ENCODE peak calls at places on chromosomes 5 and 9, in five cellular contexts. W, Y, U, Z and J are unnamed samples.

GRCh38 chr5:10635257-10635860 is 71.5 kb downstream of the ANKRD33B start:
- DNase-seq in Z (no peak), Y (peak; percentile 22), U (no peak), W (no peak), J (peak; percentile 77)

GRCh38 chr5:66989286-66989685 is 207.3 kb downstream of the CD180 start:
- DNase-seq in W (no peak), Z (no peak), Y (peak; percentile 27), U (no peak), J (peak; percentile 89)

GRCh38 chr9:120696551-120697230 is 17.6 kb downstream of the MEGF9 start:
- DNase-seq in Z (no peak), Y (no peak), U (no peak), W (no peak), J (peak; percentile 50)

GRCh38 chr9:125650271-125650737 is 56.7 kb downstream of the MAPKAP1 start:
- DNase-seq in U (no peak), Y (peak; percentile 67), W (no peak), Z (no peak), J (peak; percentile 91)

GRCh38 chr5:124981901-124982300 is 235.5 kb upstream of the ZNF608 start:
- DNase-seq in Z (no peak), Y (no peak), W (no peak), U (no peak), J (no peak)

GRCh38 chr5:143205386-143205785 is 198.1 kb downstream of the NR3C1 start:
- DNase-seq in U (no peak), W (no peak), Y (peak; percentile 89), Z (no peak), J (peak; percentile 98)

GRCh38 chr5:37696190-37697021 is 143.4 kb downstream of the GDNF start:
- DNase-seq in Z (no peak), U (no peak), W (no peak), Y (peak; percentile 37), J (peak; percentile 91)

GRCh38 chr9:125767349-125767748 is 20.2 kb downstream of the PBX3 start:
- DNase-seq in Y (no peak), U (no peak), Z (no peak), W (no peak), J (no peak)

GRCh38 chr9:84339951-84340350 is 607 bp downstream of the SLC28A3 start:
- DNase-seq in W (no peak), Y (no peak), Z (peak; percentile 28), U (no peak), J (peak; percentile 63)

GRCh38 chr5:56910123-56910951 is 941 bp downstream of the SETD9 start:
- DNase-seq in W (peak; percentile 46), Y (no peak), U (peak; percentile 62), Z (peak; percentile 53), J (no peak)

GRCh38 chr5:138696501-138696900 is 56.7 kb upstream of the CTNNA1 start:
- DNase-seq in W (no peak), Z (no peak), U (no peak), Y (peak; percentile 82), J (peak; percentile 85)

GRCh38 chr5:140011297-140011802 is 31.7 kb downstream of the NRG2 start:
- DNase-seq in U (no peak), Y (no peak), Z (peak; percentile 28), W (no peak), J (no peak)

DNA sequence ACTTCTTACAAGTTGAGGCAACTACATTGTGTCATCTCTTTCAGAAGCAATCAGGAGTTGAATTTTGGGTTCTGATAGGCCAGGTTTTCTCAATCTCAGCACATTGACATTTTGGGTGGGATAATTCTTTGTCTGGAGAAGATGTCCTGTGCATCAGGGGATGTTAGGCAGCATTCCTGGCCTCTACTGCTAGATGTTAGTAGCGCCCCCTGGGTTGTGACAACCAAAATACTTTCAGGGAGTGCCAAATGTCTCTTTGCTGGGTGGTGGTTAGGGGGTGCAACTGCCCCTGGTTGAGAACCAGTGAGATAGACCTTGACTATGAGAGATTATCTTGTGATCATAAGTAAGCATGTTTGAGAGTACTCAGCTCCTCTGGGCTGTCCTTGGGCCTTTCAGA is 164.3 kb upstream of the KLF9 start:
- DNase-seq in U (no peak), W (no peak), Y (no peak), Z (no peak), J (no peak)
- TF ChIP-seq CTCF in U (no peak), W (no peak), Y (no peak), Z (no peak), J (no peak)

GRCh38 chr5:134539732-134540131 is 14.3 kb downstream of the JADE2 start:
- DNase-seq in U (no peak), Z (no peak), Y (no peak), W (no peak), J (no peak)
- H3K4me1 ChIP-seq in U (peaks cover 2% of the 10 kb centered on the region), Z (peaks cover 62% of the 10 kb centered on the region), Y (no peaks in the 10 kb centered on the region), W (no peaks in the 10 kb centered on the region), J (no peaks in the 10 kb centered on the region)

DNA sequence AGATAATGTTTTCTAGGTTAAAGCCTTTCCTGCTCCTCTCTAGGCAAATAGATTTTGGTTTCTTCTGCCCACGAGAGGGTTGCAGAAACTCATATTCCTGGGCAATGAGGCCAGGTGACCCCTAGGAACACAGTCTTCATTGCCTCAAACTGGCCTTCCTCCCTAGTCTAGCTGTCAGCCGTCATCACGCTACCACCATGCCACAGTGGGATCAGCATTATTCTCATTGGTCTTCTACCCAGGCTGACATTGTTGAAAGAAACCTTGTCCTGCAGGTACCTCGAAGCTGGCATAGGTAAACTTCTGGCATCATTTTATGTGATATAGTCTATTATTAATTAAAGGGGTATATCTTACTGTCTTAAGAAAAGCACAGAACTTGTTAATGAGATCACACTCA is 51.1 kb downstream of the ELL2 start:
- DNase-seq in Y (no peak), U (no peak), Z (no peak), W (no peak), J (no peak)
- H3K27ac ChIP-seq in Y (no peak overlapping the region), U (no peak overlapping the region), Z (no peak overlapping the region), W (no peak overlapping the region), J (no peak overlapping the region)

DNA sequence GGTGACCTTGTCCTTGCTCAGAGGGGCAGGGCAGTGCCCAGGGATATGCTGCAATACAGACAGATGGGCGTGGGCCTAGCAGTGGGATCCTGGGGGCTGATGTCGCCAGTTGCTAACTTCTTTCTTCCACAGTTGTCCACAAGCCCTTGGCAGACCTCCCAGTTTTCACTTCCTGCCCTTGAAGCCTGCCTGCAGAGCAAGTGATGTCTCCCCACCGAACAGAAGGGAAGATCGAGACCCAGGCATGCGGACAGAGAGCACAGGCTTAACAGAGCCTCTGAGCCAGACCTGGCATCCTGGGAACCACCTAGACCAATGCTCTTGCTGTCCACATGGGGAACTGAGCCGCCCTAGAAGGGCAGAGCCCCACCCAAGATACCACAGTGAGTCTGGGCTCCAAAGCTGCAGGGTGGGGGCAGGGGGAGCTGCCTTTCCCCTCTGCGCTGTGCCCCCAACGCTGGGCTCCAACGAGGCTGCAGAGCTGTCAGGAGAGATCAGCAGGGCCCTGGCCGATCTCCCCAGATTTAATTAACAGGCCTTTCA is 13.5 kb upstream of the LAMC3 start:
- DNase-seq in Z (peak; percentile 31), W (peak; percentile 38), U (peak; percentile 42), Y (peak; percentile 69), J (no peak)
- TF ChIP-seq CTCF in Z (no peak), W (no peak), U (no peak), Y (no peak), J (no peak)

GRCh38 chr9:137683307-137683864 is 64.6 kb downstream of the EHMT1 start:
- DNase-seq in U (no peak), Y (no peak), Z (no peak), W (no peak), J (no peak)
- H3K4me1 ChIP-seq in U (peaks cover 34% of the 10 kb centered on the region), Y (peaks cover 13% of the 10 kb centered on the region), Z (peaks cover 68% of the 10 kb centered on the region), W (no peaks in the 10 kb centered on the region), J (peaks cover 7% of the 10 kb centered on the region)